ENCODE peak calls at places on chromosomes 6 and 20, in six cellular contexts. D is neural crest cell, J is NCI-H510A treated with DMSO at 0.1 percent for 48 hours, A is posterior cingulate gyrus, X is H7, Q is OCI-LY7. G is an unnamed sample.

GRCh38 chr6:138514860-138515540 is 15.7 kb upstream of the NHSL1 start:
- DNase-seq in D (no peak), J (no peak), A (no peak), X (no peak), Q (no peak), G (no peak)

GRCh38 chr6:42292002-42292735 is 74.5 kb upstream of the MRPS10 start:
- DNase-seq in D (no peak), J (no peak), A (no peak), X (no peak), Q (no peak), G (no peak)

GRCh38 chr6:26075063-26075717 is 12.0 kb upstream of the HFE start:
- DNase-seq in D (no peak), J (no peak), A (no peak), X (no peak), Q (no peak), G (no peak)

GRCh38 chr20:19552144-19552895 is 205.7 kb upstream of the RIN2 start:
- DNase-seq in D (peak; percentile 28), J (peak; percentile 68), A (no peak), X (peak; percentile 72), Q (no peak), G (no peak)

GRCh38 chr6:145241039-145241438 is 494.3 kb downstream of the EPM2A start:
- DNase-seq in D (no peak), J (no peak), A (no peak), X (no peak), Q (no peak), G (no peak)

GRCh38 chr6:912871-913663 is 220.1 kb upstream of the EXOC2 start:
- DNase-seq in D (no peak), J (no peak), A (no peak), X (peak; percentile 87), Q (peak; percentile 5), G (no peak)

GRCh38 chr20:32902456-32903420 is 44.0 kb downstream of the EFCAB8 start:
- DNase-seq in D (peak; percentile 63), J (peak; percentile 42), A (peak; percentile 95), X (peak; percentile 90), Q (peak; percentile 61), G (no peak)

GRCh38 chr20:62511915-62512610 is 36.3 kb upstream of the GATA5 start:
- DNase-seq in D (no peak), J (no peak), A (peak; percentile 92), X (no peak), Q (no peak), G (no peak)

GRCh38 chr6:154615483-154616025 is 105.1 kb upstream of the CNKSR3 start:
- DNase-seq in D (no peak), J (peak; percentile 97), A (no peak), X (peak; percentile 53), Q (no peak), G (no peak)

GRCh38 chr6:97668716-97669115 is 385.7 kb upstream of the MMS22L start:
- DNase-seq in D (peak; percentile 18), J (no peak), A (no peak), X (no peak), Q (peak; percentile 1), G (no peak)

GRCh38 chr6:137084090-137084489 is 39.3 kb upstream of the IL20RA start:
- DNase-seq in D (no peak), J (no peak), A (no peak), X (no peak), Q (no peak), G (peak; percentile 68)

GRCh38 chr6:4780360-4780812 is 4.2 kb downstream of the CDYL start:
- DNase-seq in D (no peak), J (no peak), A (no peak), X (peak; percentile 28), Q (no peak), G (no peak)

GRCh38 chr6:74366634-74367033 is 670.6 kb downstream of the CD109 start:
- DNase-seq in D (no peak), J (no peak), A (no peak), X (no peak), Q (no peak), G (no peak)

GRCh38 chr20:58113706-58114105 is 114.7 kb downstream of the ANKRD60 start:
- DNase-seq in D (no peak), J (no peak), A (no peak), X (no peak), Q (no peak), G (peak; percentile 62)

GRCh38 chr20:33896509-33896908 is 85.4 kb downstream of the CHMP4B start:
- DNase-seq in D (no peak), J (no peak), A (peak; percentile 10), X (no peak), Q (no peak), G (no peak)

GRCh38 chr6:53611342-53611741 is 54.2 kb downstream of the KLHL31 start:
- DNase-seq in D (no peak), J (no peak), A (no peak), X (no peak), Q (no peak), G (no peak)

GRCh38 chr6:169997187-169997929 is 245.9 kb downstream of the ERMARD start:
- DNase-seq in D (no peak), J (no peak), A (no peak), X (peak; percentile 22), Q (no peak), G (no peak)

GRCh38 chr20:16271450-16271849 is 301.8 kb downstream of the KIF16B start:
- DNase-seq in D (no peak), J (no peak), A (no peak), X (no peak), Q (no peak), G (no peak)

GRCh38 chr20:17725094-17725835 is 25.5 kb downstream of the BANF2 start:
- DNase-seq in D (no peak), J (peak; percentile 99), A (no peak), X (no peak), Q (no peak), G (no peak)

GRCh38 chr20:1127840-1128239 is 9.4 kb downstream of the PSMF1 start:
- DNase-seq in D (no peak), J (no peak), A (no peak), X (no peak), Q (no peak), G (no peak)

GRCh38 chr20:50558483-50558925 is 48.3 kb downstream of the PTPN1 start:
- DNase-seq in D (no peak), J (no peak), A (no peak), X (no peak), Q (no peak), G (no peak)

GRCh38 chr6:34465551-34466241 is at the start of gene PACSIN1:
- DNase-seq in D (peak; percentile 21), J (peak; percentile 82), A (peak; percentile 95), X (peak; percentile 96), Q (peak; percentile 80), G (no peak)

GRCh38 chr6:158220786-158221442 is 52.8 kb downstream of the GTF2H5 start:
- DNase-seq in D (peak; percentile 71), J (peak; percentile 61), A (peak; percentile 93), X (peak; percentile 87), Q (peak; percentile 81), G (no peak)

GRCh38 chr20:47276856-47277541 is 79.5 kb downstream of the ZMYND8 start:
- DNase-seq in D (no peak), J (no peak), A (peak; percentile 90), X (no peak), Q (no peak), G (no peak)

GRCh38 chr6:151137441-151137984 is 102.3 kb upstream of the AKAP12 start:
- DNase-seq in D (no peak), J (no peak), A (no peak), X (no peak), Q (no peak), G (no peak)

GRCh38 chr20:52943185-52943841 is 28.8 kb upstream of the TSHZ2 start:
- DNase-seq in D (no peak), J (no peak), A (no peak), X (no peak), Q (no peak), G (no peak)

GRCh38 chr6:85388531-85388930 is 61.4 kb upstream of the NT5E start:
- DNase-seq in D (no peak), J (no peak), A (no peak), X (no peak), Q (no peak), G (no peak)

G was measured in esophagus muscularis mucosa.